ENCODE peak calls at places on chromosomes 5 and 9, in five cellular contexts. One of them, this sample, is unnamed.

GRCh38 chr9:101119206-101119819 is 90.8 kb downstream of the PLPPR1 start:
- DNase-seq in SW480: peak
- DNase-seq in Peyer's patch: peak
- DNase-seq in ACHN: peak
- DNase-seq in mesothelial cell of epicardium: peak
- DNase-seq in this sample: peak

GRCh38 chr9:22863106-22863505 is 416.5 kb downstream of the DMRTA1 start:
- DNase-seq in mesothelial cell of epicardium: no peak
- DNase-seq in ACHN: no peak
- DNase-seq in SW480: no peak
- DNase-seq in Peyer's patch: no peak
- DNase-seq in this sample: no peak

GRCh38 chr5:72210913-72211670 is 103.8 kb downstream of the MAP1B start:
- DNase-seq in SW480: peak
- DNase-seq in Peyer's patch: no peak
- DNase-seq in mesothelial cell of epicardium: no peak
- DNase-seq in ACHN: peak
- DNase-seq in this sample: no peak

GRCh38 chr5:82331557-82331956 is 53.4 kb upstream of the RPS23 start:
- DNase-seq in SW480: no peak
- DNase-seq in mesothelial cell of epicardium: no peak
- DNase-seq in Peyer's patch: no peak
- DNase-seq in ACHN: no peak
- DNase-seq in this sample: no peak

GRCh38 chr5:131587541-131587940 is 47.5 kb downstream of the RAPGEF6 start:
- DNase-seq in Peyer's patch: no peak
- DNase-seq in mesothelial cell of epicardium: no peak
- DNase-seq in ACHN: peak
- DNase-seq in SW480: no peak
- DNase-seq in this sample: no peak

GRCh38 chr9:19049872-19050636 is 827 bp downstream of the RRAGA start:
- DNase-seq in Peyer's patch: no peak
- DNase-seq in mesothelial cell of epicardium: no peak
- DNase-seq in ACHN: peak
- DNase-seq in SW480: peak
- DNase-seq in this sample: no peak

GRCh38 chr5:139877129-139877597 is 81.6 kb downstream of the PSD2 start:
- DNase-seq in mesothelial cell of epicardium: no peak
- DNase-seq in Peyer's patch: no peak
- DNase-seq in SW480: peak
- DNase-seq in ACHN: no peak
- DNase-seq in this sample: no peak

GRCh38 chr9:14400658-14400995 is 86.7 kb upstream of the NFIB start:
- DNase-seq in mesothelial cell of epicardium: no peak
- DNase-seq in ACHN: peak
- DNase-seq in SW480: peak
- DNase-seq in Peyer's patch: no peak
- DNase-seq in this sample: peak

GRCh38 chr5:115583474-115583873 is 18.8 kb downstream of the TICAM2 start:
- DNase-seq in mesothelial cell of epicardium: no peak
- DNase-seq in ACHN: peak
- DNase-seq in Peyer's patch: no peak
- DNase-seq in SW480: no peak
- DNase-seq in this sample: no peak

GRCh38 chr5:142609142-142609541 is 76.7 kb downstream of the FGF1 start:
- DNase-seq in mesothelial cell of epicardium: no peak
- DNase-seq in SW480: no peak
- DNase-seq in Peyer's patch: no peak
- DNase-seq in ACHN: no peak
- DNase-seq in this sample: no peak

GRCh38 chr5:170179626-170180025 is 53.2 kb upstream of the C5orf58 start:
- DNase-seq in ACHN: no peak
- DNase-seq in SW480: no peak
- DNase-seq in mesothelial cell of epicardium: no peak
- DNase-seq in Peyer's patch: no peak
- DNase-seq in this sample: no peak

GRCh38 chr9:128927731-128928411 is 7.1 kb downstream of the PHYHD1 start:
- DNase-seq in SW480: peak
- DNase-seq in Peyer's patch: peak
- DNase-seq in mesothelial cell of epicardium: peak
- DNase-seq in ACHN: peak
- DNase-seq in this sample: peak

GRCh38 chr5:107118184-107118902 is 552.4 kb downstream of the EFNA5 start:
- DNase-seq in SW480: no peak
- DNase-seq in Peyer's patch: no peak
- DNase-seq in mesothelial cell of epicardium: no peak
- DNase-seq in ACHN: no peak
- DNase-seq in this sample: no peak

GRCh38 chr9:116476935-116477381 is 210.1 kb upstream of the TRIM32 start:
- DNase-seq in Peyer's patch: no peak
- DNase-seq in ACHN: no peak
- DNase-seq in mesothelial cell of epicardium: no peak
- DNase-seq in SW480: no peak
- DNase-seq in this sample: no peak

GRCh38 chr5:65021527-65022226 is 252.9 kb downstream of the CWC27 start:
- DNase-seq in ACHN: no peak
- DNase-seq in SW480: no peak
- DNase-seq in mesothelial cell of epicardium: no peak
- DNase-seq in Peyer's patch: no peak
- DNase-seq in this sample: no peak

GRCh38 chr5:40240111-40240510 is 439.6 kb upstream of the PTGER4 start:
- DNase-seq in ACHN: no peak
- DNase-seq in SW480: no peak
- DNase-seq in Peyer's patch: no peak
- DNase-seq in mesothelial cell of epicardium: no peak
- DNase-seq in this sample: no peak

GRCh38 chr5:63697811-63698210 is 264.4 kb downstream of the HTR1A start:
- DNase-seq in mesothelial cell of epicardium: no peak
- DNase-seq in ACHN: no peak
- DNase-seq in Peyer's patch: no peak
- DNase-seq in SW480: no peak
- DNase-seq in this sample: no peak